ENCODE peak calls at places on chromosomes 5 and 9, in six cellular contexts. P is AG09309, S is aorta, X is mesendoderm, B is heart right ventricle, Z is mammary epithelial cell. D is an unnamed sample.

GRCh38 chr5:143893638-143894037 is 81.7 kb downstream of the HMHB1 start:
- DNase-seq in P (no peak), S (no peak), X (no peak), B (no peak), Z (no peak), D (no peak)

GRCh38 chr9:115209601-115210306 is 91.8 kb upstream of the TNC start:
- DNase-seq in P (no peak), S (no peak), X (peak), B (no peak), Z (peak), D (no peak)

GRCh38 chr9:87663556-87663955 is 62.4 kb upstream of the CTSL start:
- DNase-seq in P (no peak), S (no peak), X (no peak), B (no peak), Z (no peak), D (no peak)

GRCh38 chr9:73023025-73023541 is 70.2 kb upstream of the ALDH1A1 start:
- DNase-seq in P (peak), S (peak), X (peak), B (peak), Z (peak), D (no peak)

GRCh38 chr9:33139421-33140228 is 27.5 kb downstream of the B4GALT1 start:
- DNase-seq in P (peak), S (peak), X (no peak), B (peak), Z (no peak), D (no peak)

GRCh38 chr9:2260401-2261306 is 245.5 kb downstream of the SMARCA2 start:
- DNase-seq in P (peak), S (no peak), X (no peak), B (no peak), Z (peak), D (no peak)

GRCh38 chr9:123928471-123929176 is 1.3 kb downstream of the DENND1A start:
- DNase-seq in P (no peak), S (no peak), X (no peak), B (no peak), Z (no peak), D (no peak)

GRCh38 chr9:133238272-133238850 is 29.3 kb upstream of the OBP2B start:
- DNase-seq in P (no peak), S (peak), X (peak), B (peak), Z (no peak), D (no peak)

DNA sequence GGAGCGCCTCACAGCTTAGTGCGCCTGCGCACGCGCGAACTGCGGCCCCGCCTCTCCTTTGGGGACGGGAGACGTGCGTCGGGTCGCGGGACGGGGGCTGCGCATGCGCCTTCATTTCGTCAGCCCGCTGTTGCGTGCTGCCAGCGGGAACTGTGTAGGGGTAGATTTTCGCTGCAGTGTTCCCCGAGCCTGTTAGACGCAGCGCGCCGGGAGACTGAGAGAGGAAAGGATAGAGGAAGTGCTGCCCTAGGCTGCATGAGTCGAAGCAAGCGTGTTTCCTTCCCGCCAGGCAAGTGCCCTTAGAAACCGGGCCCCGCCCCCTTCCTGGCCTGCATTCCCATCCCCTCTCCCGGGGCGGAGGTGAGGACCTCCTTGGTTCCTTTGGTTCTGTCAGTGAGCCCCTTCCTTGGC is 12.3 kb downstream of the ITGA1 start:
- DNase-seq in P (peak), S (peak), X (peak), B (peak), Z (peak), D (peak)
- H3K4me3 ChIP-seq in P (peak), S (peak), X (peak), B (peak), Z (peak), D (peak)

DNA sequence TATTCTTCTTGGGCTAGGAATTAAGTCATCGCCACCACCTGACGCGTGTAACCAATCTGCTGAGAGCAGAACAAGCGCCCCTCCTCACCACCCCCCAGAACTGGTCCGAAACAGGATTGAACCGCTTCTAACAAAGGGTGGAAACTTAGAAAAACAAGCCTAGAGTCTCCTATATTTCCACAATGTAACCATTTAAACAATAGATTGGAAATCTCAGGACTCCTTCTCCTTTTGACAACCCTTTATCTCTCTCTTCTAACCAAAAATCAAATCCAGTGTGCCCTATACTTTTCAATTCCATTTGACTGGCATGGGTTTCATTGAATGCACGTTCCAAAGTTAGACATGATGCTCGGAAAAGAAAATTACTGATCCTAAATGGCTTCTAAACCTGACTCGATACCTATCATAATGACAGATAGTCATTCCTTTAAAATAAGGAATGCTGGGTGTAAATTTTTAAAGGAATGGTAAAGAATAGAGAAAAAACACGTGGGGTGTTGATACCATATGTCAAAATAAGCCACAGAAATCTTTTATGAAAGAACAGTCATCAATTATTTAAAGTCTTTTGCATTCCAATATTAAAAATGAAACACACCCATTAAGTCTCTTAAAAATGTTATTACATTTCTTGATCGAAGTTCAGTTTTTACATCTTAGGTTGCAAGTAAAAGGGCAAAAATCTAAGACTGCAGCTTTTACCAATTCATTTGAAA is 1.2 kb downstream of the ARRDC3 start:
- DNase-seq in P (peak), S (peak), X (peak), B (peak), Z (peak), D (peak)
- H3K4me3 ChIP-seq in P (peak), S (peak), X (peak), B (peak), Z (peak), D (peak)

GRCh38 chr5:150021491-150022162 is 21.1 kb downstream of the HMGXB3 start:
- DNase-seq in P (no peak), S (peak), X (peak), B (peak), Z (peak), D (peak)
- H3K4me3 ChIP-seq in P (no peak), S (no peak), X (no peak), B (peak), Z (peak), D (peak)

GRCh38 chr5:3107118-3107517 is 355.6 kb upstream of the IRX2 start:
- DNase-seq in P (no peak), S (no peak), X (no peak), B (no peak), Z (no peak), D (no peak)

GRCh38 chr5:3105172-3105571 is 353.7 kb upstream of the IRX2 start:
- DNase-seq in P (no peak), S (no peak), X (no peak), B (no peak), Z (no peak), D (no peak)

GRCh38 chr5:3104446-3105047 is 353.1 kb upstream of the IRX2 start:
- DNase-seq in P (no peak), S (no peak), X (peak), B (no peak), Z (no peak), D (no peak)

GRCh38 chr5:3103241-3103855 is 351.9 kb upstream of the IRX2 start:
- DNase-seq in P (no peak), S (no peak), X (peak), B (no peak), Z (no peak), D (no peak)

GRCh38 chr5:3105581-3105980 is 354.1 kb upstream of the IRX2 start:
- DNase-seq in P (no peak), S (no peak), X (no peak), B (no peak), Z (no peak), D (no peak)
- H3K4me3 ChIP-seq in P (no peak), S (no peak), X (no peak), B (no peak), Z (no peak), D (no peak)

D was measured in dorsolateral prefrontal cortex.